ENCODE peak calls at places on chromosome 4, in six cellular contexts. Y is activated CD4-positive, alpha-beta T cell treated with anti-CD3 and anti-CD28 coated beads for 4 hours; L is endodermal cell; A is left ventricle myocardium superior; J is tibial nerve; U is nucleus accumbens. D is an unnamed sample.

GRCh38 chr4:128604840-128605239 is 204.7 kb upstream of the JADE1 start:
- DNase-seq in Y (no peak), U (no peak), L (no peak), A (no peak), J (no peak), D (peak)

GRCh38 chr4:38456096-38456495 is 207.9 kb upstream of the KLF3 start:
- DNase-seq in A (no peak), L (no peak), J (no peak), U (no peak), Y (no peak), D (no peak)

GRCh38 chr4:13403326-13403725 is 80.8 kb downstream of the RAB28 start:
- DNase-seq in L (no peak), A (no peak), Y (no peak), U (no peak), J (no peak), D (no peak)

GRCh38 chr4:129561886-129562285 is 465.9 kb downstream of the C4orf33 start:
- DNase-seq in J (no peak), A (no peak), Y (no peak), L (no peak), U (no peak), D (no peak)

GRCh38 chr4:105415281-105415744 is 58.5 kb downstream of the PPA2 start:
- DNase-seq in U (no peak), Y (no peak), A (no peak), J (no peak), L (no peak), D (no peak)

GRCh38 chr4:172705565-172705964 is 463.0 kb upstream of the GALNT7 start:
- DNase-seq in A (no peak), Y (no peak), L (no peak), J (no peak), U (no peak), D (no peak)

GRCh38 chr4:64781737-64782326 is 372.6 kb upstream of the TECRL start:
- DNase-seq in U (no peak), A (no peak), Y (no peak), L (no peak), J (no peak), D (peak)

GRCh38 chr4:133084421-133084820 is 64.7 kb upstream of the PCDH10 start:
- DNase-seq in U (no peak), A (no peak), Y (no peak), J (no peak), L (no peak), D (no peak)

GRCh38 chr4:177214935-177215334 is 94.7 kb upstream of the NEIL3 start:
- DNase-seq in L (no peak), A (no peak), U (no peak), J (no peak), Y (no peak), D (no peak)

GRCh38 chr4:26093561-26093960 is 179.5 kb downstream of the SMIM20 start:
- DNase-seq in U (no peak), A (no peak), Y (no peak), L (no peak), J (no peak), D (peak)

GRCh38 chr4:126604273-126604867 is 1028.4 kb upstream of the INTU start:
- DNase-seq in J (no peak), U (peak), A (no peak), Y (no peak), L (no peak), D (peak)

GRCh38 chr4:6924361-6924779 is 14.7 kb downstream of the TBC1D14 start:
- DNase-seq in L (no peak), J (no peak), Y (no peak), A (peak), U (no peak), D (no peak)

GRCh38 chr4:8334786-8335460 is 65.4 kb downstream of the HTRA3 start:
- DNase-seq in Y (no peak), J (no peak), L (peak), A (no peak), U (no peak), D (no peak)

GRCh38 chr4:148633720-148634119 is 191.5 kb upstream of the NR3C2 start:
- DNase-seq in U (no peak), L (no peak), J (no peak), Y (no peak), A (no peak), D (no peak)

GRCh38 chr4:150821641-150822040 is 193.4 kb downstream of the LRBA start:
- DNase-seq in Y (no peak), A (no peak), L (no peak), U (no peak), J (no peak), D (peak)

GRCh38 chr4:79682801-79683217 is 274.8 kb upstream of the GK2 start:
- DNase-seq in J (no peak), A (peak), L (peak), Y (no peak), U (peak), D (no peak)

GRCh38 chr4:85423414-85423813 is 51.5 kb upstream of the ARHGAP24 start:
- DNase-seq in Y (no peak), A (no peak), J (no peak), U (no peak), L (no peak), D (no peak)

GRCh38 chr4:128379860-128380259 is 92.2 kb upstream of the PGRMC2 start:
- DNase-seq in U (peak), L (peak), A (peak), J (no peak), Y (no peak), D (peak)

GRCh38 chr4:110631582-110632505 is 9.0 kb upstream of the PITX2 start:
- DNase-seq in U (peak), L (peak), Y (no peak), J (no peak), A (peak), D (peak)

GRCh38 chr4:98638661-98639060 is 19.8 kb downstream of the TSPAN5 start:
- DNase-seq in J (no peak), A (no peak), Y (no peak), L (no peak), U (no peak), D (no peak)